ENCODE peak calls at places on chromosomes 3 and 15, in five cellular contexts. One of them, this sample, is unnamed. For H3K4me1, the result is how much of the 10 kb centered on the place peaks cover.

GRCh38 chr15:87931584-87931983 is 325.0 kb downstream of the NTRK3 start:
- DNase-seq in adrenal gland: no peak
- DNase-seq in fibroblast of lung: no peak
- DNase-seq in GM23248: no peak
- DNase-seq in stomach: no peak
- DNase-seq in this sample: no peak

GRCh38 chr3:15794303-15794771 is 3.4 kb downstream of the ANKRD28 start:
- DNase-seq in adrenal gland: no peak
- DNase-seq in fibroblast of lung: peak
- DNase-seq in GM23248: peak
- DNase-seq in stomach: no peak
- DNase-seq in this sample: no peak

GRCh38 chr15:66095871-66096710 is 157.5 kb downstream of the MEGF11 start:
- DNase-seq in adrenal gland: no peak
- DNase-seq in fibroblast of lung: no peak
- DNase-seq in GM23248: no peak
- DNase-seq in stomach: no peak
- DNase-seq in this sample: no peak

GRCh38 chr3:136193273-136194043 is 2.7 kb downstream of the MSL2 start:
- DNase-seq in adrenal gland: no peak
- DNase-seq in fibroblast of lung: peak
- DNase-seq in GM23248: peak
- DNase-seq in stomach: no peak
- DNase-seq in this sample: no peak

GRCh38 chr3:30354972-30355371 is 251.4 kb upstream of the TGFBR2 start:
- DNase-seq in adrenal gland: no peak
- DNase-seq in fibroblast of lung: peak
- DNase-seq in GM23248: no peak
- DNase-seq in stomach: no peak
- DNase-seq in this sample: no peak

GRCh38 chr3:132273043-132273442 is 44.2 kb upstream of the ACP3 start:
- DNase-seq in adrenal gland: no peak
- DNase-seq in fibroblast of lung: no peak
- DNase-seq in GM23248: no peak
- DNase-seq in stomach: no peak
- DNase-seq in this sample: no peak

GRCh38 chr3:171878441-171879225 is 35.5 kb downstream of the TMEM212 start:
- DNase-seq in adrenal gland: no peak
- DNase-seq in fibroblast of lung: peak
- DNase-seq in GM23248: peak
- DNase-seq in stomach: no peak
- DNase-seq in this sample: no peak

GRCh38 chr15:29518442-29518841 is 248.8 kb upstream of the NSMCE3 start:
- DNase-seq in adrenal gland: peak
- DNase-seq in fibroblast of lung: no peak
- DNase-seq in GM23248: no peak
- DNase-seq in stomach: no peak
- DNase-seq in this sample: no peak

GRCh38 chr3:179336345-179336929 is 11.1 kb upstream of the MFN1 start:
- DNase-seq in adrenal gland: no peak
- DNase-seq in fibroblast of lung: no peak
- DNase-seq in GM23248: no peak
- DNase-seq in stomach: no peak
- DNase-seq in this sample: no peak

GRCh38 chr15:76177491-76178040 is 117.8 kb downstream of the TMEM266 start:
- DNase-seq in adrenal gland: peak
- DNase-seq in fibroblast of lung: peak
- DNase-seq in GM23248: peak
- DNase-seq in stomach: no peak
- DNase-seq in this sample: no peak

GRCh38 chr15:57445872-57446271 is 69.6 kb downstream of the CGNL1 start:
- DNase-seq in adrenal gland: no peak
- DNase-seq in fibroblast of lung: peak
- DNase-seq in GM23248: peak
- DNase-seq in stomach: no peak
- DNase-seq in this sample: no peak

GRCh38 chr3:123449986-123450474 is 1.1 kb upstream of the ADCY5 start:
- DNase-seq in adrenal gland: no peak
- DNase-seq in fibroblast of lung: no peak
- DNase-seq in GM23248: peak
- DNase-seq in stomach: no peak
- DNase-seq in this sample: peak

GRCh38 chr15:70160267-70160666 is 62.5 kb upstream of the TLE3 start:
- DNase-seq in adrenal gland: peak
- DNase-seq in fibroblast of lung: peak
- DNase-seq in GM23248: peak
- DNase-seq in stomach: peak
- DNase-seq in this sample: no peak

GRCh38 chr3:126558336-126559071 is at the start of gene C3orf22:
- DNase-seq in adrenal gland: no peak
- DNase-seq in fibroblast of lung: no peak
- DNase-seq in GM23248: no peak
- DNase-seq in stomach: peak
- DNase-seq in this sample: no peak

GRCh38 chr3:37997791-37998370 is 7.3 kb downstream of the VILL start:
- DNase-seq in adrenal gland: no peak
- DNase-seq in fibroblast of lung: no peak
- DNase-seq in GM23248: no peak
- DNase-seq in stomach: peak
- DNase-seq in this sample: no peak

GRCh38 chr15:60384526-60385127 is 13.2 kb downstream of the ANXA2 start:
- DNase-seq in adrenal gland: no peak
- DNase-seq in fibroblast of lung: no peak
- DNase-seq in GM23248: peak
- DNase-seq in stomach: no peak
- DNase-seq in this sample: no peak

GRCh38 chr3:14761121-14761672 is 57.6 kb upstream of the FGD5 start:
- DNase-seq in adrenal gland: peak
- DNase-seq in fibroblast of lung: no peak
- DNase-seq in GM23248: no peak
- DNase-seq in stomach: no peak
- DNase-seq in this sample: no peak

DNA sequence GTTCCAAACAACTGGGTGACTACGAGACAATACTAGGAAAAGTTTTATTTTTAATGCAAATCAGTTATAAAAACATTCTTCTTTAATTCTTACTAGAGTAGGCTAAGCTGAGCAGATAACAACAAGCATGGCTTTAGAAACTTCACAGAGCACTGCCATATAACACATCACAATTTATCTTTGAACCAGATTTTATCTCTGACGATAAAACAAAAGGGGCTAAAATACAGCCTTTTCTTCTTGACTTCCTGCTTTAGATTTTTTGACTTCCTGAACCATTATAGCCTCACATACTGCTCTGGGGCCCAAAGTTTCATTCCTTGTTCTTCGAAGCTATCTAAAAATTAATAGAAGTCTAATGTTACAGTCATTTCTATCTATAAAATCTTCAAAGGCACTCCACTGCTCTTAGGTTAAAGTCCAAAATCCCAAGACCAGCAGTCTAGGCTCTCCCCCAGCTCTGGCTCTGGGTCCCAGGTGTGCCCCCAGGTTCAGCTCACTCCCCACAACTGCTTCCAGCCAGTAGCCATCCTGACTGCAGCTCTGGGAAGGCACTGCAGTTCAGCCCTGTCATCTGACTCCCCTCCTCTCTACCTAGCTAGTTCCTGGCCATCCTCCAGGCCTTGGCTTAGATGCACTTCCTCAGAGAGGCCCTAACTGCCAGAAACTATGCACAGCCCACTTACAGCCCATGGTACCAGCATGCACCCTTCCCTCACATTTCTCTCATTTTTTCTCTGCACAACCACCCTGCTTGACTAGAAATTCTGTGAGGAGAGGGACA is 25.7 kb downstream of the TBC1D2B start:
- DNase-seq in adrenal gland: peak
- DNase-seq in fibroblast of lung: no peak
- DNase-seq in GM23248: no peak
- DNase-seq in stomach: peak
- DNase-seq in this sample: peak
- H3K4me1 ChIP-seq in adrenal gland: half or more
- H3K4me1 ChIP-seq in fibroblast of lung: under half
- H3K4me1 ChIP-seq in GM23248: half or more
- H3K4me1 ChIP-seq in stomach: half or more
- H3K4me1 ChIP-seq in this sample: under half

DNA sequence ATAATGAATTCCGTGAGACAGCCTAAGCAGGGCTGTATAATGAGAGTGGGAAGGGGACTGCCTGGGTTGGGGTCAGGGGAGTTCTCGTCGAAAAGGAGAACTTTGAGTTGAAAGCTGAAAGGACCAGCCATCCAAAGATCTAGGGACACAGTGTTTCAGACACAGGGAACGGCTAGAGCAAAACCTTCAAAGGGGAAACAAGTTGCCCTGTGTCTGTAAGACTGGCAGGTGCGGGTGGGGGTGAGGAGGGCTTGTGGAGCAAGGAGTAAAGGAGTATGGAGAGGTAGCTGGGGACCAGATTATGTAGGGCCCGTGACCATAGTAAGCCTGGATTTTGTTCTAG is 1.3 kb upstream of the SRP14 start:
- DNase-seq in adrenal gland: no peak
- DNase-seq in fibroblast of lung: no peak
- DNase-seq in GM23248: no peak
- DNase-seq in stomach: no peak
- DNase-seq in this sample: no peak
- H3K4me1 ChIP-seq in adrenal gland: under half
- H3K4me1 ChIP-seq in fibroblast of lung: under half
- H3K4me1 ChIP-seq in GM23248: under half
- H3K4me1 ChIP-seq in stomach: under half
- H3K4me1 ChIP-seq in this sample: under half

GRCh38 chr3:189392969-189393368 is 221.2 kb downstream of the TPRG1 start:
- DNase-seq in adrenal gland: no peak
- DNase-seq in fibroblast of lung: no peak
- DNase-seq in GM23248: no peak
- DNase-seq in stomach: peak
- DNase-seq in this sample: no peak

GRCh38 chr3:189394599-189395121 is 222.9 kb downstream of the TPRG1 start:
- DNase-seq in adrenal gland: no peak
- DNase-seq in fibroblast of lung: no peak
- DNase-seq in GM23248: no peak
- DNase-seq in stomach: no peak
- DNase-seq in this sample: no peak

GRCh38 chr3:189393598-189393997 is 221.8 kb downstream of the TPRG1 start:
- DNase-seq in adrenal gland: no peak
- DNase-seq in fibroblast of lung: peak
- DNase-seq in GM23248: no peak
- DNase-seq in stomach: no peak
- DNase-seq in this sample: no peak

GRCh38 chr3:189398656-189399055 is 226.9 kb downstream of the TPRG1 start:
- DNase-seq in adrenal gland: no peak
- DNase-seq in fibroblast of lung: no peak
- DNase-seq in GM23248: no peak
- DNase-seq in stomach: no peak
- DNase-seq in this sample: no peak

GRCh38 chr3:189395825-189396224 is 224.1 kb downstream of the TPRG1 start:
- DNase-seq in adrenal gland: no peak
- DNase-seq in fibroblast of lung: no peak
- DNase-seq in GM23248: no peak
- DNase-seq in stomach: no peak
- DNase-seq in this sample: no peak
- H3K4me1 ChIP-seq in adrenal gland: under half
- H3K4me1 ChIP-seq in fibroblast of lung: under half
- H3K4me1 ChIP-seq in GM23248: under half
- H3K4me1 ChIP-seq in stomach: under half
- H3K4me1 ChIP-seq in this sample: under half

GRCh38 chr3:120088622-120089021 is 5.6 kb downstream of the GSK3B start:
- DNase-seq in adrenal gland: no peak
- DNase-seq in fibroblast of lung: no peak
- DNase-seq in GM23248: no peak
- DNase-seq in stomach: no peak
- DNase-seq in this sample: no peak
- H3K4me1 ChIP-seq in adrenal gland: under half
- H3K4me1 ChIP-seq in fibroblast of lung: under half
- H3K4me1 ChIP-seq in GM23248: under half
- H3K4me1 ChIP-seq in stomach: under half
- H3K4me1 ChIP-seq in this sample: under half

GRCh38 chr3:188278717-188279324 is 124.9 kb downstream of the LPP start:
- DNase-seq in adrenal gland: no peak
- DNase-seq in fibroblast of lung: no peak
- DNase-seq in GM23248: no peak
- DNase-seq in stomach: no peak
- DNase-seq in this sample: no peak
- H3K4me1 ChIP-seq in adrenal gland: under half
- H3K4me1 ChIP-seq in fibroblast of lung: under half
- H3K4me1 ChIP-seq in GM23248: under half
- H3K4me1 ChIP-seq in stomach: under half
- H3K4me1 ChIP-seq in this sample: under half

GRCh38 chr3:187987162-187987561 is 166.8 kb upstream of the LPP start:
- DNase-seq in adrenal gland: no peak
- DNase-seq in fibroblast of lung: no peak
- DNase-seq in GM23248: no peak
- DNase-seq in stomach: no peak
- DNase-seq in this sample: no peak
- H3K4me1 ChIP-seq in adrenal gland: under half
- H3K4me1 ChIP-seq in fibroblast of lung: under half
- H3K4me1 ChIP-seq in GM23248: under half
- H3K4me1 ChIP-seq in stomach: under half
- H3K4me1 ChIP-seq in this sample: under half

GRCh38 chr3:11479230-11479620 is 164.5 kb downstream of the VGLL4 start:
- DNase-seq in adrenal gland: no peak
- DNase-seq in fibroblast of lung: no peak
- DNase-seq in GM23248: no peak
- DNase-seq in stomach: no peak
- DNase-seq in this sample: no peak

GRCh38 chr3:11482024-11482423 is 161.7 kb downstream of the VGLL4 start:
- DNase-seq in adrenal gland: peak
- DNase-seq in fibroblast of lung: peak
- DNase-seq in GM23248: no peak
- DNase-seq in stomach: peak
- DNase-seq in this sample: no peak

GRCh38 chr3:11481561-11481960 is 162.2 kb downstream of the VGLL4 start:
- DNase-seq in adrenal gland: peak
- DNase-seq in fibroblast of lung: no peak
- DNase-seq in GM23248: no peak
- DNase-seq in stomach: peak
- DNase-seq in this sample: no peak

GRCh38 chr3:11478167-11478566 is 165.5 kb downstream of the VGLL4 start:
- DNase-seq in adrenal gland: no peak
- DNase-seq in fibroblast of lung: no peak
- DNase-seq in GM23248: no peak
- DNase-seq in stomach: no peak
- DNase-seq in this sample: no peak

GRCh38 chr3:11480663-11481298 is 162.9 kb downstream of the VGLL4 start:
- DNase-seq in adrenal gland: peak
- DNase-seq in fibroblast of lung: no peak
- DNase-seq in GM23248: no peak
- DNase-seq in stomach: peak
- DNase-seq in this sample: no peak
- H3K4me1 ChIP-seq in adrenal gland: under half
- H3K4me1 ChIP-seq in fibroblast of lung: under half
- H3K4me1 ChIP-seq in GM23248: under half
- H3K4me1 ChIP-seq in stomach: under half
- H3K4me1 ChIP-seq in this sample: under half